ENCODE peak calls at places on chromosomes 4 and X, in nine cellular contexts. X, I, F, H, T, D, L, P and N are unnamed samples.

GRCh38 chrX:16838202-16839066 is 31.7 kb downstream of the RBBP7 start:
- DNase-seq in P (no peak), T (no peak), D (no peak), I (peak), X (peak), L (no peak), H (no peak), F (peak), N (no peak)

GRCh38 chr4:134567461-134567860 is 365.9 kb upstream of the PABPC4L start:
- DNase-seq in F (no peak), L (no peak), P (no peak), X (no peak), I (no peak), H (no peak), D (no peak), T (no peak), N (no peak)

GRCh38 chr4:113809313-113809712 is 47.8 kb upstream of the CAMK2D start:
- DNase-seq in F (peak), H (no peak), D (no peak), T (peak), P (no peak), I (no peak), L (no peak), X (peak), N (no peak)

GRCh38 chr4:112735474-112735951 is 98.6 kb downstream of the LARP7 start:
- DNase-seq in F (no peak), L (no peak), I (no peak), X (no peak), D (no peak), P (no peak), T (no peak), H (no peak), N (no peak)

GRCh38 chr4:187687701-187688100 is 307.9 kb upstream of the ZFP42 start:
- DNase-seq in T (no peak), L (no peak), X (no peak), I (no peak), F (no peak), H (no peak), D (no peak), P (no peak), N (no peak)

GRCh38 chr4:7539659-7540058 is 104.9 kb upstream of the PSAPL1 start:
- DNase-seq in X (no peak), T (no peak), P (peak), H (no peak), D (no peak), I (peak), L (no peak), F (no peak), N (peak)

GRCh38 chr4:122865421-122865820 is 38.8 kb downstream of the FGF2 start:
- DNase-seq in P (no peak), X (no peak), I (no peak), F (no peak), T (no peak), L (no peak), D (no peak), H (no peak), N (no peak)

GRCh38 chr4:168840988-168841681 is 168.9 kb downstream of the CBR4 start:
- DNase-seq in L (no peak), D (no peak), X (no peak), T (no peak), H (no peak), F (no peak), P (no peak), I (no peak), N (no peak)

GRCh38 chrX:39811391-39811790 is 286.4 kb downstream of the BCOR start:
- DNase-seq in T (no peak), P (no peak), I (no peak), D (no peak), L (no peak), H (no peak), X (no peak), F (no peak), N (no peak)

GRCh38 chr4:10175626-10176025 is 59.0 kb upstream of the WDR1 start:
- DNase-seq in I (peak), P (no peak), T (no peak), F (no peak), L (no peak), H (no peak), D (no peak), X (no peak), N (no peak)

GRCh38 chr4:158891256-158891655 is 122.4 kb downstream of the FNIP2 start:
- DNase-seq in L (no peak), F (no peak), H (no peak), D (no peak), T (no peak), P (no peak), I (no peak), X (no peak), N (no peak)

GRCh38 chr4:6772223-6772928 is 10.2 kb upstream of the KIAA0232 start:
- DNase-seq in X (no peak), F (no peak), H (no peak), D (peak), P (no peak), L (no peak), I (peak), T (no peak), N (no peak)

GRCh38 chr4:4643306-4643705 is 101.5 kb upstream of the STX18 start:
- DNase-seq in D (no peak), L (no peak), X (no peak), F (no peak), P (no peak), T (no peak), I (no peak), H (no peak), N (no peak)